ENCODE peak calls at places on chromosomes 2 and 18, in ten cellular contexts. One of them, this sample, is unnamed.

GRCh38 chr2:52697690-52698089 is 1069.9 kb upstream of the CHAC2 start:
- DNase-seq in NCI-H1436 treated with DMSO at 0.1 percent for 48 hours: no peak
- DNase-seq in H7: no peak
- DNase-seq in M059J: no peak
- DNase-seq in putamen: no peak
- DNase-seq in HFFc6: no peak
- DNase-seq in HTR-8/SVneo: no peak
- DNase-seq in iPS DF 19.7: no peak
- DNase-seq in activated naive CD4-positive, alpha-beta T cell treated with anti-CD3 and anti-CD28 coated beads, Interleukin-2, amount 10 ng/mL, durations not matched to agents 7 days and 5 days: no peak
- DNase-seq in cardiac fibroblast: no peak
- DNase-seq in this sample: no peak

GRCh38 chr18:51030537-51031258 is 685 bp downstream of the SMAD4 start:
- DNase-seq in H7: peak
- DNase-seq in activated naive CD4-positive, alpha-beta T cell treated with anti-CD3 and anti-CD28 coated beads, Interleukin-2, amount 10 ng/mL, durations not matched to agents 7 days and 5 days: peak
- DNase-seq in iPS DF 19.7: no peak
- DNase-seq in HTR-8/SVneo: no peak
- DNase-seq in putamen: peak
- DNase-seq in HFFc6: peak
- DNase-seq in M059J: peak
- DNase-seq in NCI-H1436 treated with DMSO at 0.1 percent for 48 hours: no peak
- DNase-seq in cardiac fibroblast: peak
- DNase-seq in this sample: peak

GRCh38 chr2:39666489-39667141 is 898 bp downstream of the TMEM178A start:
- DNase-seq in NCI-H1436 treated with DMSO at 0.1 percent for 48 hours: no peak
- DNase-seq in M059J: peak
- DNase-seq in HFFc6: no peak
- DNase-seq in iPS DF 19.7: no peak
- DNase-seq in activated naive CD4-positive, alpha-beta T cell treated with anti-CD3 and anti-CD28 coated beads, Interleukin-2, amount 10 ng/mL, durations not matched to agents 7 days and 5 days: no peak
- DNase-seq in putamen: no peak
- DNase-seq in HTR-8/SVneo: peak
- DNase-seq in H7: peak
- DNase-seq in cardiac fibroblast: peak
- DNase-seq in this sample: no peak

GRCh38 chr2:203718087-203718486 is 11.6 kb downstream of the CD28 start:
- DNase-seq in HFFc6: no peak
- DNase-seq in cardiac fibroblast: peak
- DNase-seq in iPS DF 19.7: no peak
- DNase-seq in putamen: no peak
- DNase-seq in NCI-H1436 treated with DMSO at 0.1 percent for 48 hours: no peak
- DNase-seq in H7: no peak
- DNase-seq in M059J: peak
- DNase-seq in activated naive CD4-positive, alpha-beta T cell treated with anti-CD3 and anti-CD28 coated beads, Interleukin-2, amount 10 ng/mL, durations not matched to agents 7 days and 5 days: peak
- DNase-seq in HTR-8/SVneo: no peak
- DNase-seq in this sample: no peak

GRCh38 chr2:6410265-6410664 is 455.4 kb downstream of the CMPK2 start:
- DNase-seq in NCI-H1436 treated with DMSO at 0.1 percent for 48 hours: no peak
- DNase-seq in activated naive CD4-positive, alpha-beta T cell treated with anti-CD3 and anti-CD28 coated beads, Interleukin-2, amount 10 ng/mL, durations not matched to agents 7 days and 5 days: no peak
- DNase-seq in HTR-8/SVneo: no peak
- DNase-seq in HFFc6: no peak
- DNase-seq in iPS DF 19.7: no peak
- DNase-seq in H7: no peak
- DNase-seq in cardiac fibroblast: no peak
- DNase-seq in putamen: no peak
- DNase-seq in M059J: no peak
- DNase-seq in this sample: no peak

GRCh38 chr18:11310476-11311086 is 161.2 kb upstream of the PIEZO2 start:
- DNase-seq in HFFc6: no peak
- DNase-seq in NCI-H1436 treated with DMSO at 0.1 percent for 48 hours: no peak
- DNase-seq in iPS DF 19.7: no peak
- DNase-seq in HTR-8/SVneo: no peak
- DNase-seq in M059J: peak
- DNase-seq in putamen: no peak
- DNase-seq in activated naive CD4-positive, alpha-beta T cell treated with anti-CD3 and anti-CD28 coated beads, Interleukin-2, amount 10 ng/mL, durations not matched to agents 7 days and 5 days: peak
- DNase-seq in H7: peak
- DNase-seq in cardiac fibroblast: peak
- DNase-seq in this sample: peak

GRCh38 chr18:2994603-2995432 is 18.1 kb downstream of the LPIN2 start:
- DNase-seq in HTR-8/SVneo: no peak
- DNase-seq in activated naive CD4-positive, alpha-beta T cell treated with anti-CD3 and anti-CD28 coated beads, Interleukin-2, amount 10 ng/mL, durations not matched to agents 7 days and 5 days: peak
- DNase-seq in M059J: no peak
- DNase-seq in putamen: no peak
- DNase-seq in cardiac fibroblast: no peak
- DNase-seq in NCI-H1436 treated with DMSO at 0.1 percent for 48 hours: no peak
- DNase-seq in H7: peak
- DNase-seq in HFFc6: no peak
- DNase-seq in iPS DF 19.7: no peak
- DNase-seq in this sample: no peak

GRCh38 chr18:45686892-45687611 is 36.9 kb upstream of the SLC14A1 start:
- DNase-seq in HFFc6: no peak
- DNase-seq in M059J: no peak
- DNase-seq in NCI-H1436 treated with DMSO at 0.1 percent for 48 hours: no peak
- DNase-seq in iPS DF 19.7: no peak
- DNase-seq in H7: no peak
- DNase-seq in HTR-8/SVneo: no peak
- DNase-seq in activated naive CD4-positive, alpha-beta T cell treated with anti-CD3 and anti-CD28 coated beads, Interleukin-2, amount 10 ng/mL, durations not matched to agents 7 days and 5 days: peak
- DNase-seq in putamen: no peak
- DNase-seq in cardiac fibroblast: no peak
- DNase-seq in this sample: no peak

GRCh38 chr2:191218292-191218898 is 26.8 kb upstream of the MYO1B start:
- DNase-seq in cardiac fibroblast: peak
- DNase-seq in HTR-8/SVneo: peak
- DNase-seq in iPS DF 19.7: peak
- DNase-seq in HFFc6: peak
- DNase-seq in H7: peak
- DNase-seq in putamen: no peak
- DNase-seq in NCI-H1436 treated with DMSO at 0.1 percent for 48 hours: no peak
- DNase-seq in activated naive CD4-positive, alpha-beta T cell treated with anti-CD3 and anti-CD28 coated beads, Interleukin-2, amount 10 ng/mL, durations not matched to agents 7 days and 5 days: peak
- DNase-seq in M059J: peak
- DNase-seq in this sample: no peak

GRCh38 chr2:128691526-128691925 is 372.9 kb upstream of the HS6ST1 start:
- DNase-seq in putamen: no peak
- DNase-seq in NCI-H1436 treated with DMSO at 0.1 percent for 48 hours: no peak
- DNase-seq in HFFc6: no peak
- DNase-seq in M059J: no peak
- DNase-seq in HTR-8/SVneo: no peak
- DNase-seq in H7: peak
- DNase-seq in cardiac fibroblast: no peak
- DNase-seq in activated naive CD4-positive, alpha-beta T cell treated with anti-CD3 and anti-CD28 coated beads, Interleukin-2, amount 10 ng/mL, durations not matched to agents 7 days and 5 days: no peak
- DNase-seq in iPS DF 19.7: no peak
- DNase-seq in this sample: no peak

GRCh38 chr2:200702646-200703118 is 109.0 kb upstream of the BZW1 start:
- DNase-seq in iPS DF 19.7: no peak
- DNase-seq in activated naive CD4-positive, alpha-beta T cell treated with anti-CD3 and anti-CD28 coated beads, Interleukin-2, amount 10 ng/mL, durations not matched to agents 7 days and 5 days: peak
- DNase-seq in M059J: no peak
- DNase-seq in HTR-8/SVneo: no peak
- DNase-seq in HFFc6: no peak
- DNase-seq in cardiac fibroblast: no peak
- DNase-seq in NCI-H1436 treated with DMSO at 0.1 percent for 48 hours: no peak
- DNase-seq in H7: no peak
- DNase-seq in putamen: no peak
- DNase-seq in this sample: no peak

GRCh38 chr2:109470121-109470921 is 143.4 kb downstream of the SEPTIN10 start:
- DNase-seq in HFFc6: peak
- DNase-seq in iPS DF 19.7: no peak
- DNase-seq in H7: no peak
- DNase-seq in M059J: peak
- DNase-seq in cardiac fibroblast: peak
- DNase-seq in HTR-8/SVneo: peak
- DNase-seq in putamen: no peak
- DNase-seq in NCI-H1436 treated with DMSO at 0.1 percent for 48 hours: no peak
- DNase-seq in activated naive CD4-positive, alpha-beta T cell treated with anti-CD3 and anti-CD28 coated beads, Interleukin-2, amount 10 ng/mL, durations not matched to agents 7 days and 5 days: no peak
- DNase-seq in this sample: no peak

GRCh38 chr2:69585855-69586560 is 57.5 kb downstream of the AAK1 start:
- DNase-seq in cardiac fibroblast: no peak
- DNase-seq in activated naive CD4-positive, alpha-beta T cell treated with anti-CD3 and anti-CD28 coated beads, Interleukin-2, amount 10 ng/mL, durations not matched to agents 7 days and 5 days: no peak
- DNase-seq in M059J: no peak
- DNase-seq in putamen: no peak
- DNase-seq in HFFc6: no peak
- DNase-seq in H7: no peak
- DNase-seq in iPS DF 19.7: no peak
- DNase-seq in NCI-H1436 treated with DMSO at 0.1 percent for 48 hours: no peak
- DNase-seq in HTR-8/SVneo: no peak
- DNase-seq in this sample: no peak

GRCh38 chr18:45009766-45010165 is 329.1 kb downstream of the SETBP1 start:
- DNase-seq in NCI-H1436 treated with DMSO at 0.1 percent for 48 hours: no peak
- DNase-seq in activated naive CD4-positive, alpha-beta T cell treated with anti-CD3 and anti-CD28 coated beads, Interleukin-2, amount 10 ng/mL, durations not matched to agents 7 days and 5 days: no peak
- DNase-seq in iPS DF 19.7: no peak
- DNase-seq in cardiac fibroblast: no peak
- DNase-seq in putamen: no peak
- DNase-seq in H7: no peak
- DNase-seq in HFFc6: no peak
- DNase-seq in M059J: no peak
- DNase-seq in HTR-8/SVneo: no peak
- DNase-seq in this sample: no peak

GRCh38 chr2:44553456-44553855 is 191.7 kb downstream of the CAMKMT start:
- DNase-seq in putamen: no peak
- DNase-seq in iPS DF 19.7: no peak
- DNase-seq in M059J: peak
- DNase-seq in NCI-H1436 treated with DMSO at 0.1 percent for 48 hours: no peak
- DNase-seq in H7: no peak
- DNase-seq in HTR-8/SVneo: peak
- DNase-seq in cardiac fibroblast: peak
- DNase-seq in HFFc6: peak
- DNase-seq in activated naive CD4-positive, alpha-beta T cell treated with anti-CD3 and anti-CD28 coated beads, Interleukin-2, amount 10 ng/mL, durations not matched to agents 7 days and 5 days: no peak
- DNase-seq in this sample: no peak

GRCh38 chr18:27695054-27695453 is 481.9 kb downstream of the CDH2 start:
- DNase-seq in H7: no peak
- DNase-seq in HTR-8/SVneo: no peak
- DNase-seq in M059J: no peak
- DNase-seq in activated naive CD4-positive, alpha-beta T cell treated with anti-CD3 and anti-CD28 coated beads, Interleukin-2, amount 10 ng/mL, durations not matched to agents 7 days and 5 days: no peak
- DNase-seq in putamen: no peak
- DNase-seq in cardiac fibroblast: no peak
- DNase-seq in HFFc6: no peak
- DNase-seq in iPS DF 19.7: no peak
- DNase-seq in NCI-H1436 treated with DMSO at 0.1 percent for 48 hours: no peak
- DNase-seq in this sample: no peak

GRCh38 chr2:175309799-175310198 is 128.3 kb upstream of the ATP5MC3 start:
- DNase-seq in HTR-8/SVneo: peak
- DNase-seq in NCI-H1436 treated with DMSO at 0.1 percent for 48 hours: peak
- DNase-seq in H7: peak
- DNase-seq in cardiac fibroblast: peak
- DNase-seq in M059J: peak
- DNase-seq in activated naive CD4-positive, alpha-beta T cell treated with anti-CD3 and anti-CD28 coated beads, Interleukin-2, amount 10 ng/mL, durations not matched to agents 7 days and 5 days: no peak
- DNase-seq in putamen: peak
- DNase-seq in iPS DF 19.7: peak
- DNase-seq in HFFc6: peak
- DNase-seq in this sample: no peak

GRCh38 chr2:134207589-134208209 is 46.2 kb upstream of the MGAT5 start:
- DNase-seq in HFFc6: peak
- DNase-seq in M059J: peak
- DNase-seq in putamen: no peak
- DNase-seq in H7: peak
- DNase-seq in NCI-H1436 treated with DMSO at 0.1 percent for 48 hours: no peak
- DNase-seq in HTR-8/SVneo: peak
- DNase-seq in iPS DF 19.7: no peak
- DNase-seq in cardiac fibroblast: peak
- DNase-seq in activated naive CD4-positive, alpha-beta T cell treated with anti-CD3 and anti-CD28 coated beads, Interleukin-2, amount 10 ng/mL, durations not matched to agents 7 days and 5 days: peak
- DNase-seq in this sample: no peak

GRCh38 chr2:217489145-217489960 is 513.4 kb downstream of the TNS1 start:
- DNase-seq in HFFc6: no peak
- DNase-seq in M059J: peak
- DNase-seq in putamen: peak
- DNase-seq in cardiac fibroblast: no peak
- DNase-seq in H7: peak
- DNase-seq in iPS DF 19.7: no peak
- DNase-seq in NCI-H1436 treated with DMSO at 0.1 percent for 48 hours: peak
- DNase-seq in activated naive CD4-positive, alpha-beta T cell treated with anti-CD3 and anti-CD28 coated beads, Interleukin-2, amount 10 ng/mL, durations not matched to agents 7 days and 5 days: no peak
- DNase-seq in HTR-8/SVneo: no peak
- DNase-seq in this sample: no peak

GRCh38 chr2:84821806-84822205 is 59.1 kb downstream of the TRABD2A start:
- DNase-seq in cardiac fibroblast: no peak
- DNase-seq in putamen: no peak
- DNase-seq in activated naive CD4-positive, alpha-beta T cell treated with anti-CD3 and anti-CD28 coated beads, Interleukin-2, amount 10 ng/mL, durations not matched to agents 7 days and 5 days: no peak
- DNase-seq in HFFc6: no peak
- DNase-seq in iPS DF 19.7: no peak
- DNase-seq in M059J: no peak
- DNase-seq in HTR-8/SVneo: no peak
- DNase-seq in H7: no peak
- DNase-seq in NCI-H1436 treated with DMSO at 0.1 percent for 48 hours: no peak
- DNase-seq in this sample: no peak

GRCh38 chr18:21369146-21369545 is 127.1 kb downstream of the GREB1L start:
- DNase-seq in M059J: peak
- DNase-seq in HTR-8/SVneo: no peak
- DNase-seq in H7: no peak
- DNase-seq in putamen: no peak
- DNase-seq in HFFc6: peak
- DNase-seq in iPS DF 19.7: no peak
- DNase-seq in cardiac fibroblast: peak
- DNase-seq in NCI-H1436 treated with DMSO at 0.1 percent for 48 hours: no peak
- DNase-seq in activated naive CD4-positive, alpha-beta T cell treated with anti-CD3 and anti-CD28 coated beads, Interleukin-2, amount 10 ng/mL, durations not matched to agents 7 days and 5 days: no peak
- DNase-seq in this sample: no peak

GRCh38 chr2:127454595-127455565 is 36.7 kb downstream of the PROC start:
- DNase-seq in H7: no peak
- DNase-seq in NCI-H1436 treated with DMSO at 0.1 percent for 48 hours: no peak
- DNase-seq in HFFc6: no peak
- DNase-seq in HTR-8/SVneo: no peak
- DNase-seq in cardiac fibroblast: no peak
- DNase-seq in iPS DF 19.7: no peak
- DNase-seq in activated naive CD4-positive, alpha-beta T cell treated with anti-CD3 and anti-CD28 coated beads, Interleukin-2, amount 10 ng/mL, durations not matched to agents 7 days and 5 days: no peak
- DNase-seq in putamen: no peak
- DNase-seq in M059J: peak
- DNase-seq in this sample: no peak

GRCh38 chr18:23189099-23189498 is 53.8 kb downstream of the CABLES1 start:
- DNase-seq in NCI-H1436 treated with DMSO at 0.1 percent for 48 hours: no peak
- DNase-seq in cardiac fibroblast: no peak
- DNase-seq in activated naive CD4-positive, alpha-beta T cell treated with anti-CD3 and anti-CD28 coated beads, Interleukin-2, amount 10 ng/mL, durations not matched to agents 7 days and 5 days: no peak
- DNase-seq in HTR-8/SVneo: no peak
- DNase-seq in HFFc6: no peak
- DNase-seq in iPS DF 19.7: no peak
- DNase-seq in putamen: no peak
- DNase-seq in H7: no peak
- DNase-seq in M059J: no peak
- DNase-seq in this sample: no peak

GRCh38 chr2:214830794-214831346 is 21.4 kb upstream of the BARD1 start:
- DNase-seq in H7: peak
- DNase-seq in HTR-8/SVneo: no peak
- DNase-seq in putamen: no peak
- DNase-seq in cardiac fibroblast: peak
- DNase-seq in NCI-H1436 treated with DMSO at 0.1 percent for 48 hours: no peak
- DNase-seq in HFFc6: no peak
- DNase-seq in activated naive CD4-positive, alpha-beta T cell treated with anti-CD3 and anti-CD28 coated beads, Interleukin-2, amount 10 ng/mL, durations not matched to agents 7 days and 5 days: peak
- DNase-seq in M059J: peak
- DNase-seq in iPS DF 19.7: no peak
- DNase-seq in this sample: no peak

GRCh38 chr2:233101826-233102225 is 41.7 kb downstream of the INPP5D start:
- DNase-seq in putamen: no peak
- DNase-seq in activated naive CD4-positive, alpha-beta T cell treated with anti-CD3 and anti-CD28 coated beads, Interleukin-2, amount 10 ng/mL, durations not matched to agents 7 days and 5 days: no peak
- DNase-seq in HFFc6: no peak
- DNase-seq in cardiac fibroblast: no peak
- DNase-seq in H7: no peak
- DNase-seq in HTR-8/SVneo: no peak
- DNase-seq in NCI-H1436 treated with DMSO at 0.1 percent for 48 hours: no peak
- DNase-seq in iPS DF 19.7: no peak
- DNase-seq in M059J: no peak
- DNase-seq in this sample: no peak

GRCh38 chr2:96538487-96539214 is 2.1 kb downstream of the ARID5A start:
- DNase-seq in HTR-8/SVneo: no peak
- DNase-seq in H7: peak
- DNase-seq in cardiac fibroblast: no peak
- DNase-seq in HFFc6: peak
- DNase-seq in M059J: no peak
- DNase-seq in putamen: peak
- DNase-seq in NCI-H1436 treated with DMSO at 0.1 percent for 48 hours: no peak
- DNase-seq in activated naive CD4-positive, alpha-beta T cell treated with anti-CD3 and anti-CD28 coated beads, Interleukin-2, amount 10 ng/mL, durations not matched to agents 7 days and 5 days: peak
- DNase-seq in iPS DF 19.7: no peak
- DNase-seq in this sample: no peak

GRCh38 chr2:70124983-70125480 is 37.8 kb downstream of the PCBP1 start:
- DNase-seq in NCI-H1436 treated with DMSO at 0.1 percent for 48 hours: no peak
- DNase-seq in HTR-8/SVneo: peak
- DNase-seq in putamen: peak
- DNase-seq in activated naive CD4-positive, alpha-beta T cell treated with anti-CD3 and anti-CD28 coated beads, Interleukin-2, amount 10 ng/mL, durations not matched to agents 7 days and 5 days: peak
- DNase-seq in HFFc6: no peak
- DNase-seq in M059J: peak
- DNase-seq in H7: peak
- DNase-seq in iPS DF 19.7: no peak
- DNase-seq in cardiac fibroblast: peak
- DNase-seq in this sample: peak

GRCh38 chr2:85909005-85909404 is 20.2 kb upstream of the ST3GAL5 start:
- DNase-seq in activated naive CD4-positive, alpha-beta T cell treated with anti-CD3 and anti-CD28 coated beads, Interleukin-2, amount 10 ng/mL, durations not matched to agents 7 days and 5 days: no peak
- DNase-seq in cardiac fibroblast: no peak
- DNase-seq in putamen: no peak
- DNase-seq in NCI-H1436 treated with DMSO at 0.1 percent for 48 hours: no peak
- DNase-seq in iPS DF 19.7: no peak
- DNase-seq in HFFc6: no peak
- DNase-seq in H7: no peak
- DNase-seq in M059J: no peak
- DNase-seq in HTR-8/SVneo: no peak
- DNase-seq in this sample: no peak